ENCODE peak calls at places on chromosomes 11 and 22, in six cellular contexts. V, M, O, N, K and E are unnamed samples.
A peak's percentile ranks its signal among the peaks of the same experiment; 100 is the strongest.

GRCh38 chr11:61968758-61969390 is 1.4 kb upstream of the FTH1 start:
- DNase-seq in N (no peak), V (no peak), K (no peak), O (no peak), M (no peak), E (no peak)

GRCh38 chr22:49815641-49816071 is 12.0 kb downstream of the BRD1 start:
- DNase-seq in O (no peak), N (no peak), K (no peak), V (no peak), M (no peak), E (no peak)

GRCh38 chr22:45627489-45628233 is 44.0 kb upstream of the ATXN10 start:
- DNase-seq in V (no peak), K (no peak), M (no peak), N (no peak), O (peak; percentile 66), E (no peak)

GRCh38 chr11:12560861-12561260 is 113.4 kb upstream of the TEAD1 start:
- DNase-seq in O (no peak), V (no peak), M (no peak), K (no peak), N (no peak), E (no peak)

GRCh38 chr11:75894036-75894585 is 79.1 kb downstream of the UVRAG start:
- DNase-seq in M (no peak), O (no peak), K (no peak), N (no peak), V (no peak), E (no peak)

GRCh38 chr11:1128333-1129142 is 29.2 kb upstream of the MUC5AC start:
- DNase-seq in V (peak; percentile 23), O (no peak), N (no peak), K (no peak), M (no peak), E (no peak)

GRCh38 chr11:75203138-75203537 is 37.4 kb upstream of the TPBGL start:
- DNase-seq in O (no peak), N (no peak), M (no peak), V (no peak), K (no peak), E (peak; percentile 30)

GRCh38 chr11:29773656-29774264 is 243.1 kb downstream of the KCNA4 start:
- DNase-seq in V (no peak), M (no peak), N (no peak), O (no peak), K (no peak), E (no peak)

GRCh38 chr11:17543574-17544180 is 539 bp downstream of the USH1C start:
- DNase-seq in N (no peak), O (no peak), V (no peak), M (no peak), K (no peak), E (no peak)

GRCh38 chr22:30324008-30324730 is 2.6 kb downstream of the TBC1D10A start:
- DNase-seq in N (no peak), O (no peak), V (no peak), M (no peak), K (no peak), E (no peak)

GRCh38 chr11:42913731-42914130 is 398.1 kb upstream of the API5 start:
- DNase-seq in K (no peak), O (no peak), N (no peak), M (no peak), V (no peak), E (no peak)

GRCh38 chr11:65590240-65590738 is 5.3 kb downstream of the KCNK7 start:
- DNase-seq in N (no peak), O (no peak), V (no peak), M (no peak), K (no peak), E (no peak)

GRCh38 chr11:67345949-67346819 is 7.2 kb downstream of the POLD4 start:
- DNase-seq in K (no peak), M (peak; percentile 54), V (peak; percentile 10), O (peak; percentile 32), N (no peak), E (no peak)

GRCh38 chr11:2816941-2817421 is 68.6 kb downstream of the CDKN1C start:
- DNase-seq in K (no peak), M (no peak), V (no peak), N (no peak), O (no peak), E (peak; percentile 12)

GRCh38 chr11:16365456-16366355 is 9.4 kb upstream of the SOX6 start:
- DNase-seq in N (no peak), M (no peak), V (no peak), O (no peak), K (no peak), E (no peak)

GRCh38 chr11:9663699-9664275 is at the start of gene SWAP70:
- DNase-seq in O (peak; percentile 81), V (peak; percentile 96), N (peak; percentile 63), M (peak; percentile 60), K (peak; percentile 64), E (peak; percentile 83)

GRCh38 chr22:46041642-46042041 is 64.7 kb upstream of the WNT7B start:
- DNase-seq in V (no peak), O (no peak), M (no peak), N (no peak), K (no peak), E (no peak)

GRCh38 chr11:65927904-65928397 is 8.7 kb downstream of the DRAP1 start:
- DNase-seq in M (no peak), O (no peak), V (no peak), K (peak; percentile 14), N (no peak), E (no peak)

GRCh38 chr11:19018901-19019300 is 41.6 kb downstream of the MRGPRX2 start:
- DNase-seq in K (no peak), N (no peak), V (no peak), M (no peak), O (peak; percentile 12), E (peak; percentile 48)

GRCh38 chr11:26700536-26701235 is 21.2 kb downstream of the SLC5A12 start:
- DNase-seq in N (no peak), K (no peak), M (no peak), O (no peak), V (peak; percentile 36), E (no peak)

GRCh38 chr11:116869610-116870009 is 32.2 kb upstream of the APOA1 start:
- DNase-seq in N (no peak), K (no peak), V (no peak), M (no peak), O (peak; percentile 52), E (no peak)

GRCh38 chr11:128339721-128340271 is 247.6 kb downstream of the ETS1 start:
- DNase-seq in K (no peak), M (no peak), N (no peak), V (no peak), O (no peak), E (no peak)
- TF ChIP-seq JUND in K (no peak), M (no peak), N (no peak), V (no peak), O (no peak), E (no peak)

DNA sequence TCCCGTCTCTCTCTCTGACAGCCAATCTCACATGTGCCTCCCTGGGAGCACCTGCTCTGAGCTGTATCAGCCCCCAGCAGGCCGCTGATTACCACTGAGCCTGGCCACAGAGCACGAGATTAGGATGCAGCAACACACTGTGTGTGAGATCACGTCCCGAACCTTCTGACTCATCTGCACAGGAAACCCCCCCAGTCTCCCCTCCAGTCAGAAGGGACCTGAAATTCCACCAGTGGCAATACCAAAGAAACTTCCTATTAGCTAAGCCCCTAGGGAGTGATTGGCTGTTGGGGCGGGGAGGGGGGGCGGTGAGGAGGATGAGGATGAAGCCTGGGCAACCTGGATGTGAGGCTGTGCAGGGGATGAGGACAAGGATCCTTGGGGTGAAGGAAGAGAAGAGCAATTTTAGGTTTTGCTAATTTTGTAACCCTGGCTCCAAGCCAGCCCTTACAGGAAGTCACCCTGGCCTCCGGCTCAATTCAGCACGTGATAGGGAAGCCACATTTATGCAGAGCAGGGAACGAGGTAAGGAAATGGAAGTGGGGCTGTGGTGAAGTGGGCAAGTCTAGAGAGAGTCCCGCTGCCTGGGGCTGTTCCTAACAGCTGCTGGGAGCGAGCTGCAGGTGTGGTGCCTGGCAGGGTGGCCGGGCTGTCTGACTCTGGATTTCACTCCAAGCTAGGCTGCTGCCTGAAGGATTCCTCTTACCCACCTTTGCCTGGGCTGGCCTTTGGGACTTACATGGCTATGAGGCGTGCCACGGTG is 1.9 kb downstream of the SLC43A3 start:
- DNase-seq in K (peak; percentile 72), V (no peak), N (no peak), O (peak; percentile 20), M (no peak), E (no peak)
- TF ChIP-seq JUND in K (peak; percentile 99), V (no peak), N (no peak), O (no peak), M (no peak), E (no peak)

GRCh38 chr11:70169136-70169535 is 34.0 kb upstream of the FADD start:
- DNase-seq in M (no peak), O (no peak), V (no peak), K (no peak), N (no peak), E (no peak)
- TF ChIP-seq JUND in M (no peak), O (no peak), V (no peak), K (no peak), N (no peak), E (no peak)

GRCh38 chr11:114764563-114764962 is 86.2 kb downstream of the NXPE2 start:
- DNase-seq in V (no peak), M (no peak), N (no peak), K (no peak), O (no peak), E (no peak)

GRCh38 chr11:114758627-114759026 is 80.3 kb downstream of the NXPE2 start:
- DNase-seq in M (no peak), O (no peak), N (no peak), V (no peak), K (no peak), E (no peak)

DNA sequence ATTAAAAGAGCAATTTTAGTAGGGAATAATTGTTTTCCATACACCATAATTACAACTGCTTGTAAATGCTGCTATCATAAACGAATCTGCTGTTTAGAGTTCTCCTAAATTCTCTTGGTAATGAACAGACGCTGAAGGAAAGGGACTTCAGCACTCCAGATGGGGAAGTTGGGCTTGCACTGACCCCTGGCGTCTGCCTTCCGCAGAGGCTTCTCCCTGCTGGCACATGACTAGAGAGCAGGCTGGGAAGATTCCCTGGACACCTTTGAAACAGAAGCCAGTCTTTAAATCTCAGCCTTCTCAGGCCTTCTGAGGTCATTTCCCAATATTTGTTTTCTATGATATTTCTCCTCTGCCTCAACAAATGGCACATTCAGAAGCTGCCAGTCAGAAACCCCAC is 84.1 kb downstream of the NXPE2 start:
- DNase-seq in O (peak; percentile 26), M (no peak), N (peak; percentile 31), V (peak; percentile 77), K (peak; percentile 31), E (peak; percentile 67)
- TF ChIP-seq JUND in O (no peak), M (no peak), N (no peak), V (no peak), K (no peak), E (no peak)